ENCODE peak calls at places on chromosomes 16 and 17, in eight cellular contexts. J is breast epithelium, Q is osteocyte, M is HFF-Myc, E is neural crest cell, H is foreskin keratinocyte, W is GM13977, A is ovary. N is an unnamed sample.
A peak's percentile ranks its signal among the peaks of the same experiment; 100 is the strongest.

GRCh38 chr17:46733837-46734516 is 84.5 kb downstream of the WNT3 start:
- DNase-seq in J (no peak), Q (no peak), M (no peak), E (no peak), H (peak; percentile 84), W (no peak), A (no peak), N (peak; percentile 91)

GRCh38 chr17:1625053-1625452 is 3.6 kb downstream of the SLC43A2 start:
- DNase-seq in J (no peak), Q (no peak), M (no peak), E (no peak), H (no peak), W (no peak), A (no peak), N (no peak)

GRCh38 chr17:55437165-55437605 is 15.6 kb upstream of the MMD start:
- DNase-seq in J (no peak), Q (no peak), M (no peak), E (no peak), H (no peak), W (peak; percentile 62), A (no peak), N (no peak)

GRCh38 chr16:80200079-80200478 is 340.7 kb upstream of the DYNLRB2 start:
- DNase-seq in J (no peak), Q (no peak), M (no peak), E (no peak), H (peak; percentile 26), W (no peak), A (no peak), N (no peak)

GRCh38 chr16:67703626-67704025 is 15.5 kb downstream of the GFOD2 start:
- DNase-seq in J (no peak), Q (no peak), M (no peak), E (no peak), H (no peak), W (no peak), A (no peak), N (no peak)

GRCh38 chr17:6455321-6455705 is 11.1 kb downstream of the PIMREG start:
- DNase-seq in J (no peak), Q (no peak), M (no peak), E (peak; percentile 23), H (peak; percentile 23), W (peak; percentile 76), A (peak; percentile 71), N (no peak)

GRCh38 chr16:46972971-46973456 is 460 bp downstream of the DNAJA2 start:
- DNase-seq in J (peak; percentile 27), Q (peak; percentile 85), M (no peak), E (peak; percentile 26), H (no peak), W (peak; percentile 45), A (no peak), N (peak; percentile 3)

GRCh38 chr17:69695646-69696045 is 281.1 kb downstream of the MAP2K6 start:
- DNase-seq in J (no peak), Q (no peak), M (no peak), E (no peak), H (no peak), W (no peak), A (no peak), N (no peak)

GRCh38 chr16:30406911-30407793 is at the start of gene ZNF771:
- DNase-seq in J (peak; percentile 91), Q (peak; percentile 96), M (no peak), E (peak; percentile 79), H (peak; percentile 83), W (peak; percentile 96), A (peak; percentile 98), N (peak; percentile 66)

GRCh38 chr17:27628376-27628775 is 2.6 kb upstream of the LGALS9 start:
- DNase-seq in J (no peak), Q (no peak), M (no peak), E (no peak), H (no peak), W (no peak), A (no peak), N (no peak)

GRCh38 chr16:25014500-25015147 is 545 bp downstream of the ARHGAP17 start:
- DNase-seq in J (peak; percentile 30), Q (no peak), M (no peak), E (peak; percentile 47), H (no peak), W (no peak), A (peak; percentile 67), N (peak; percentile 37)

GRCh38 chr17:2724783-2725164 is 13.2 kb upstream of the CLUH start:
- DNase-seq in J (no peak), Q (no peak), M (no peak), E (peak; percentile 50), H (peak; percentile 24), W (no peak), A (no peak), N (peak; percentile 43)

GRCh38 chr16:70589998-70590471 is 56.3 kb upstream of the IL34 start:
- DNase-seq in J (peak; percentile 75), Q (peak; percentile 88), M (no peak), E (no peak), H (peak; percentile 44), W (no peak), A (peak; percentile 69), N (peak; percentile 32)

GRCh38 chr17:50443492-50444051 is 17.6 kb downstream of the ACSF2 start:
- DNase-seq in J (no peak), Q (no peak), M (no peak), E (no peak), H (no peak), W (no peak), A (no peak), N (no peak)

GRCh38 chr16:52482916-52483315 is 64.0 kb downstream of the TOX3 start:
- DNase-seq in J (no peak), Q (no peak), M (no peak), E (no peak), H (no peak), W (no peak), A (no peak), N (no peak)

GRCh38 chr17:45646288-45646988 is 137.7 kb upstream of the CRHR1 start:
- DNase-seq in J (no peak), Q (no peak), M (no peak), E (no peak), H (no peak), W (no peak), A (no peak), N (no peak)

GRCh38 chr16:56767018-56767417 is 37.1 kb downstream of the NUP93 start:
- DNase-seq in J (no peak), Q (no peak), M (no peak), E (no peak), H (no peak), W (no peak), A (no peak), N (no peak)

GRCh38 chr17:9902116-9902515 is 3.0 kb downstream of the RCVRN start:
- DNase-seq in J (no peak), Q (no peak), M (no peak), E (no peak), H (no peak), W (no peak), A (no peak), N (no peak)

GRCh38 chr17:17139972-17140589 is 66.1 kb downstream of the PLD6 start:
- DNase-seq in J (peak; percentile 32), Q (no peak), M (no peak), E (no peak), H (no peak), W (no peak), A (no peak), N (no peak)

GRCh38 chr17:1769826-1770477 is 8.1 kb downstream of the SERPINF1 start:
- DNase-seq in J (peak; percentile 90), Q (no peak), M (no peak), E (no peak), H (peak; percentile 95), W (no peak), A (no peak), N (peak; percentile 99)

GRCh38 chr17:22507823-22508222 is 815.5 kb downstream of the KCNJ18 start:
- DNase-seq in J (no peak), Q (no peak), M (no peak), E (no peak), H (no peak), W (no peak), A (no peak), N (no peak)
- TF ChIP-seq CTCF in J (no peak), Q (no peak), M (no peak), E (no peak), H (no peak), W (no peak), A (no peak), N (no peak)

DNA sequence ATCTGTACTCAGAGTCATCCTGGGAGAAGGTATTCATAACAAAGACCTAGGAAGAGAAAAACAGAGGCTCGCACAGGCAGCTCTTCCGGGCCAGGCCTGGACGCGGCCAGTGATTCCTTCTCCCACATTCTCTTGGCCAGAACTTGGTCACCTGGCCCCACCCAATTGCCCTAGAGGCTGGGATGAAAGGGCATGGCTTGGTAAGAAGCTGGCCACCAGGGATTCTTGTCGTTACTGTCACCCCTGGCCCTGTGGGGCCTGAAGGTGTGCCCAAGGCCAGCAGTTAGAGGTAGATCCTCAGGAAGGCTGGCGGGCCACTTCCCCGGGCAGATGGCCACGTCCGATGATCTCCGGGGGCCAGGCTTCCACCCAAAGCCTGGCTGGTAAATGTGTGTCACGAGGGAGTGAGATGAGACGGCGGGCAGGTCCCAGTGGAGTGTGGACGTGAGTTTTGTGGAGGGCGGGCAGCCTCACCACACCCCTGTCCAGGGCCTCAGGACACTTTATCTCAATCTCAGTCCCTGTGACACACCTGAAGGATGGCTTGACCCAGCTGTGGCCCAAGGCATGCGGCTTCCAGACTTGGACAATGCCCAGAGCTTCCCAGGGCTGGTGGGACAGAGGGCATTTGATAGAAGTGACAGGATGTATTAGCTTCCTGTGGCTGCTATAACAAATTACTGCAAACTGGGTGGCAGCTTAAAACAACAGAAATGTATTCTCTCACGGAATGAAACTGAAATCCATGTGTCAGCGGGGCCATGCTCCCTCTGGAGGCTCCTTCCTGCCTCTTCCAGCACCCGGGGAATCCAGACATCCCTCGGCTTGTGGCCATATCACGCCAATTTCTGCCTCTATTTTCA is 66.3 kb upstream of the GSE1 start:
- DNase-seq in J (no peak), Q (no peak), M (no peak), E (no peak), H (no peak), W (no peak), A (no peak), N (no peak)
- TF ChIP-seq CTCF in J (no peak), Q (peak; percentile 35), M (peak; percentile 17), E (peak; percentile 26), H (peak; percentile 29), W (no peak), A (no peak), N (peak; percentile 8)

GRCh38 chr16:69106491-69107291 is 1.2 kb downstream of the HAS3 start:
- DNase-seq in J (no peak), Q (no peak), M (no peak), E (peak; percentile 28), H (no peak), W (peak; percentile 68), A (no peak), N (no peak)
- TF ChIP-seq CTCF in J (no peak), Q (no peak), M (no peak), E (no peak), H (no peak), W (no peak), A (no peak), N (no peak)

DNA sequence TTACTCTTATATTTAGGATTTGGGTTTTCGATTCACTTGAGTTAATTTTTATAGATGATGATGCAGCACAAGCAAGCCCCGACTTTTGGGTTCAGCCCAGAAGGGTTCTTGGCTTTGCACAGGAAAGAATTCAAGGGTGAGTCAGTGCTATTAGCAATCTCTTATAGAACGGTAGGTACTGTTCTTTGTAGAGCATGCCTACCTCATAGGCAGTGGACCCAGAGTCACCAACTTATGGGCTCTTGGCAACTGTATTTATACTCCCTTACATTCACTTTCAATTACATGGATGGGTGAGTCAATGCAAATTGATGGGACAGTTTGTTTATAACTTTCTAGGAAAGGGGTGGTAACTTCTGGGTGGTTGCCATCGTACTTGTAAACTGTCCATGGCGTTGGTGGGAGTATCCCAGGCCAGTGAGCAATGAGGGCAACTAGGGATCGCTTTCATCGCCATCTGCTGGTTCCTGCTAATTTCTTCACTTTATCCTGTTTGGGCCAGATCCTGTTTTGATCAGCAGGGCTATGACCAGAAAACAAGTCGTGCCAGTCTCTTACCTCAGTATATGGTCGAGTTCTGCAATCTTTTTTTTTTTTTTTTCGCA is 362.6 kb downstream of the CNTNAP4 start:
- DNase-seq in J (no peak), Q (no peak), M (no peak), E (peak; percentile 29), H (peak; percentile 29), W (no peak), A (no peak), N (peak; percentile 23)
- TF ChIP-seq CTCF in J (no peak), Q (peak; percentile 24), M (peak; percentile 8), E (peak; percentile 53), H (no peak), W (peak; percentile 38), A (no peak), N (peak; percentile 9)

N was measured in bronchial epithelial cell.